ENCODE peak calls at places on chromosomes 2 and 18, in seven cellular contexts. A is SK-N-SH, R is K562, E is GM12878, Q is H1, N is HCT116, C is HepG2. X is an unnamed sample.

GRCh38 chr2:1872602-1873183 is 128.4 kb upstream of the PXDN start:
- DNase-seq in E (no peak), R (no peak), Q (no peak), A (no peak), N (no peak), C (no peak), X (no peak)

GRCh38 chr2:35787302-35788031 is 568.1 kb upstream of the CRIM1 start:
- DNase-seq in A (no peak), E (no peak), Q (no peak), C (no peak), R (no peak), N (no peak), X (peak; percentile 22)

GRCh38 chr2:102434655-102435381 is 11.9 kb downstream of the IL18RAP start:
- DNase-seq in C (no peak), A (no peak), E (peak; percentile 75), Q (no peak), R (no peak), N (no peak), X (no peak)

GRCh38 chr2:129193961-129194360 is 785.5 kb upstream of the RAB6C start:
- DNase-seq in A (no peak), N (no peak), E (no peak), C (no peak), R (no peak), Q (no peak), X (peak; percentile 26)

GRCh38 chr2:56613917-56614316 is 430.1 kb downstream of the CCDC85A start:
- DNase-seq in R (no peak), E (no peak), N (no peak), A (no peak), C (no peak), Q (no peak), X (no peak)

GRCh38 chr2:108574332-108574731 is 40.1 kb downstream of the LIMS1 start:
- DNase-seq in A (no peak), Q (no peak), E (no peak), C (no peak), R (no peak), N (no peak), X (no peak)

GRCh38 chr2:149330127-149331022 is at the start of gene LYPD6:
- DNase-seq in E (no peak), A (peak; percentile 96), R (no peak), Q (peak; percentile 82), N (peak; percentile 38), C (peak; percentile 23), X (peak; percentile 87)

GRCh38 chr18:54532222-54532621 is 58.8 kb upstream of the DYNAP start:
- DNase-seq in Q (peak; percentile 54), R (no peak), N (no peak), E (no peak), A (no peak), C (no peak), X (peak; percentile 34)

GRCh38 chr18:34923911-34924310 is 117.3 kb upstream of the MAPRE2 start:
- DNase-seq in R (no peak), E (no peak), C (no peak), Q (no peak), N (no peak), A (no peak), X (no peak)

GRCh38 chr18:7681261-7681660 is 114.1 kb downstream of the PTPRM start:
- DNase-seq in R (no peak), E (no peak), A (no peak), C (no peak), Q (no peak), N (no peak), X (no peak)

GRCh38 chr2:237702439-237703397 is 75.3 kb downstream of the LRRFIP1 start:
- DNase-seq in E (no peak), C (no peak), N (no peak), R (peak; percentile 51), Q (no peak), A (peak; percentile 75), X (no peak)

GRCh38 chr2:63399171-63399570 is 189.1 kb downstream of the WDPCP start:
- DNase-seq in E (no peak), R (no peak), N (no peak), Q (no peak), C (no peak), A (no peak), X (no peak)

GRCh38 chr2:144147356-144147755 is 372.6 kb downstream of the ZEB2 start:
- DNase-seq in Q (no peak), R (no peak), C (no peak), N (no peak), A (no peak), E (no peak), X (no peak)

GRCh38 chr18:8257851-8258434 is 351.3 kb upstream of the RAB12 start:
- DNase-seq in N (no peak), Q (no peak), E (no peak), C (no peak), R (no peak), A (no peak), X (no peak)

DNA sequence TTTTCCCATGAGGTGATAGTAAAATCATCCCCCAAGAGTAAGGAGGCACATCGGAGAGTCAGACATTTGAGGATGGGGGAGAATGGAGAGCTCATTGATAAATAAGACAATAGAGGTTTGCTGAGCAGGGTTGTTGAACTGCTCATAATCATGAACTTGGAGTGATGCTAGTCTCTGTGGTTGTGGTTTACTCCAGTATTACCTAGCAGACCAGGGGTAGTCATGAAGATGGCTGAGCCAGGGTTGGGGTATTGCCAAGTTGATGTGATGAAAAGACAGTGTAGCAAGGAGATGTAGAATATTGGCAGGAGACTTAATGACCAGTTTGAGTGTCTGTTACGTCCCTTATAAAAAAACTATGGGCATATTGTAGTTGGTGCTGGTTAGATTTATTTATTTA is 25.4 kb downstream of the CYBRD1 start:
- DNase-seq in C (no peak), Q (no peak), N (no peak), A (no peak), E (no peak), R (no peak), X (no peak)
- TF ChIP-seq JUND in C (no peak), Q (no peak), N (no peak), A (no peak), E (no peak), R (no peak), X (no peak)

GRCh38 chr2:207502799-207503198 is 27.0 kb upstream of the CREB1 start:
- DNase-seq in N (no peak), C (no peak), A (no peak), R (no peak), E (no peak), Q (no peak), X (no peak)
- TF ChIP-seq JUND in N (no peak), C (no peak), A (no peak), R (no peak), E (no peak), Q (no peak), X (no peak)

DNA sequence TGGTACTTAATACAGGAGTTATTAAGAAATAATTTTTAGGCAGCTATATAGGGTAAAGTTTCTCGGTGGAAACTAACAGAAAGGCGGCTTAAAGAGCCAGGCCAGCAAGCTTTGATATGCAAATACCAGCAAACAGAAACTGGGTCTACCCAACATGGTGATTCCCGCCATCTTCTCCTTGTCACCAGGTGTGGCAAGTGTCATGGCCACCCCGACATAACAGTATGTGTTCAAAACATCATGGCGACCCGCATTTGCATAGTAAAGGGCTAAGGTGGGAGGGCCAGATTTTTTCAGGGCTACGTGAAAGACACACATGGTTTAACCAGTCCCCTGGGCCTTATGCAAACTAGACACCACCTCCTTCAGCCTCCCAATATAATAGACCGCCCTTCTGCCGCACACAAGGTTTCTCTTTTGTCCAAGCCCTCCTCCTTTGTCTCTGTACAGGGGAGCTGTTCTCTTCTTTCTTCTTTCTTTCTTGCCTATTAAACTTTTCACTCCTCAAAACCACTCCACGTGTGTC is 260.4 kb downstream of the METTL4 start:
- DNase-seq in Q (no peak), A (no peak), C (no peak), N (no peak), E (no peak), R (no peak), X (no peak)
- TF ChIP-seq JUND in Q (no peak), A (no peak), C (no peak), N (no peak), E (no peak), R (no peak), X (no peak)

GRCh38 chr2:171160630-171161424 is at the start of gene TLK1:
- DNase-seq in Q (peak; percentile 84), R (peak; percentile 91), C (peak; percentile 73), E (peak; percentile 54), N (peak; percentile 18), A (peak; percentile 92), X (peak; percentile 81)
- TF ChIP-seq JUND in Q (no peak), R (no peak), C (no peak), E (no peak), N (no peak), A (no peak), X (no peak)